ENCODE peak calls at places on chromosomes 16 and 17, in five cellular contexts. One of them, this sample, is unnamed.

GRCh38 chr17:77645441-77646430 is 312.8 kb upstream of the TNRC6C start:
- DNase-seq in NCI-H774: no peak
- DNase-seq in activated CD8-positive, alpha-beta memory T cell treated with anti-CD3 and anti-CD28 coated beads, Interleukin-2, amount 50 U/mL, for 4 hours: peak
- DNase-seq in Daoy: peak
- DNase-seq in NCI-H510A: no peak
- DNase-seq in this sample: no peak

GRCh38 chr16:75058815-75059214 is 57.8 kb downstream of the LDHD start:
- DNase-seq in activated CD8-positive, alpha-beta memory T cell treated with anti-CD3 and anti-CD28 coated beads, Interleukin-2, amount 50 U/mL, for 4 hours: no peak
- DNase-seq in Daoy: no peak
- DNase-seq in NCI-H774: no peak
- DNase-seq in NCI-H510A: no peak
- DNase-seq in this sample: no peak

GRCh38 chr16:1037023-1037933 is 35.3 kb upstream of the SSTR5 start:
- DNase-seq in NCI-H510A: no peak
- DNase-seq in NCI-H774: no peak
- DNase-seq in activated CD8-positive, alpha-beta memory T cell treated with anti-CD3 and anti-CD28 coated beads, Interleukin-2, amount 50 U/mL, for 4 hours: no peak
- DNase-seq in Daoy: peak
- DNase-seq in this sample: no peak

GRCh38 chr17:13346081-13346533 is 255.6 kb downstream of the HS3ST3A1 start:
- DNase-seq in NCI-H510A: no peak
- DNase-seq in activated CD8-positive, alpha-beta memory T cell treated with anti-CD3 and anti-CD28 coated beads, Interleukin-2, amount 50 U/mL, for 4 hours: no peak
- DNase-seq in Daoy: peak
- DNase-seq in NCI-H774: no peak
- DNase-seq in this sample: no peak

GRCh38 chr17:17028059-17028877 is 14.0 kb upstream of the MPRIP start:
- DNase-seq in NCI-H774: no peak
- DNase-seq in Daoy: peak
- DNase-seq in NCI-H510A: no peak
- DNase-seq in activated CD8-positive, alpha-beta memory T cell treated with anti-CD3 and anti-CD28 coated beads, Interleukin-2, amount 50 U/mL, for 4 hours: no peak
- DNase-seq in this sample: no peak

GRCh38 chr16:79833559-79833958 is 233.0 kb upstream of the MAF start:
- DNase-seq in NCI-H774: no peak
- DNase-seq in Daoy: no peak
- DNase-seq in activated CD8-positive, alpha-beta memory T cell treated with anti-CD3 and anti-CD28 coated beads, Interleukin-2, amount 50 U/mL, for 4 hours: no peak
- DNase-seq in NCI-H510A: no peak
- DNase-seq in this sample: no peak

GRCh38 chr17:69651921-69652320 is 237.4 kb downstream of the MAP2K6 start:
- DNase-seq in NCI-H774: no peak
- DNase-seq in activated CD8-positive, alpha-beta memory T cell treated with anti-CD3 and anti-CD28 coated beads, Interleukin-2, amount 50 U/mL, for 4 hours: no peak
- DNase-seq in Daoy: no peak
- DNase-seq in NCI-H510A: no peak
- DNase-seq in this sample: no peak

GRCh38 chr17:45235071-45236001 is 13.7 kb downstream of the FMNL1 start:
- DNase-seq in Daoy: peak
- DNase-seq in NCI-H510A: no peak
- DNase-seq in NCI-H774: peak
- DNase-seq in activated CD8-positive, alpha-beta memory T cell treated with anti-CD3 and anti-CD28 coated beads, Interleukin-2, amount 50 U/mL, for 4 hours: peak
- DNase-seq in this sample: peak

GRCh38 chr17:79834575-79835469 is 4.4 kb downstream of the CBX4 start:
- DNase-seq in Daoy: no peak
- DNase-seq in NCI-H510A: no peak
- DNase-seq in activated CD8-positive, alpha-beta memory T cell treated with anti-CD3 and anti-CD28 coated beads, Interleukin-2, amount 50 U/mL, for 4 hours: peak
- DNase-seq in NCI-H774: no peak
- DNase-seq in this sample: no peak

This sample was measured in COR-L47.